ENCODE peak calls at places on chromosome 13, in ten cellular contexts. One of them, this sample, is unnamed.

GRCh38 chr13:89212186-89212585 is 1541.0 kb downstream of the SLITRK5 start:
- DNase-seq in aorta: no peak
- DNase-seq in progenitor cell of endocrine pancreas: no peak
- DNase-seq in RWPE1: no peak
- DNase-seq in endothelial cell: no peak
- DNase-seq in skeletal muscle cell: no peak
- DNase-seq in CD8-positive, alpha-beta T cell: no peak
- DNase-seq in NCI-H510A treated with DMSO at 0.1 percent for 48 hours: peak
- DNase-seq in foreskin keratinocyte: no peak
- DNase-seq in smooth muscle cell of the brain vasculature: no peak
- DNase-seq in this sample: no peak

GRCh38 chr13:100497394-100497793 is 91.2 kb downstream of the GGACT start:
- DNase-seq in aorta: no peak
- DNase-seq in progenitor cell of endocrine pancreas: no peak
- DNase-seq in RWPE1: no peak
- DNase-seq in endothelial cell: no peak
- DNase-seq in skeletal muscle cell: peak
- DNase-seq in CD8-positive, alpha-beta T cell: no peak
- DNase-seq in NCI-H510A treated with DMSO at 0.1 percent for 48 hours: no peak
- DNase-seq in foreskin keratinocyte: no peak
- DNase-seq in smooth muscle cell of the brain vasculature: no peak
- DNase-seq in this sample: no peak

GRCh38 chr13:23866420-23867026 is 22.7 kb downstream of the MIPEP start:
- DNase-seq in aorta: no peak
- DNase-seq in progenitor cell of endocrine pancreas: no peak
- DNase-seq in RWPE1: no peak
- DNase-seq in endothelial cell: no peak
- DNase-seq in skeletal muscle cell: no peak
- DNase-seq in CD8-positive, alpha-beta T cell: no peak
- DNase-seq in NCI-H510A treated with DMSO at 0.1 percent for 48 hours: no peak
- DNase-seq in foreskin keratinocyte: no peak
- DNase-seq in smooth muscle cell of the brain vasculature: no peak
- DNase-seq in this sample: no peak

GRCh38 chr13:39590466-39591036 is 12.4 kb downstream of the LHFPL6 start:
- DNase-seq in aorta: no peak
- DNase-seq in progenitor cell of endocrine pancreas: no peak
- DNase-seq in RWPE1: no peak
- DNase-seq in endothelial cell: no peak
- DNase-seq in skeletal muscle cell: no peak
- DNase-seq in CD8-positive, alpha-beta T cell: no peak
- DNase-seq in NCI-H510A treated with DMSO at 0.1 percent for 48 hours: no peak
- DNase-seq in foreskin keratinocyte: no peak
- DNase-seq in smooth muscle cell of the brain vasculature: no peak
- DNase-seq in this sample: no peak

GRCh38 chr13:48232420-48233096 is 448 bp upstream of the ITM2B start:
- DNase-seq in aorta: no peak
- DNase-seq in progenitor cell of endocrine pancreas: no peak
- DNase-seq in RWPE1: no peak
- DNase-seq in endothelial cell: no peak
- DNase-seq in skeletal muscle cell: no peak
- DNase-seq in CD8-positive, alpha-beta T cell: no peak
- DNase-seq in NCI-H510A treated with DMSO at 0.1 percent for 48 hours: no peak
- DNase-seq in foreskin keratinocyte: peak
- DNase-seq in smooth muscle cell of the brain vasculature: no peak
- DNase-seq in this sample: no peak

GRCh38 chr13:114087430-114087829 is 45.0 kb downstream of the RASA3 start:
- DNase-seq in aorta: no peak
- DNase-seq in progenitor cell of endocrine pancreas: no peak
- DNase-seq in RWPE1: no peak
- DNase-seq in endothelial cell: no peak
- DNase-seq in skeletal muscle cell: no peak
- DNase-seq in CD8-positive, alpha-beta T cell: peak
- DNase-seq in NCI-H510A treated with DMSO at 0.1 percent for 48 hours: no peak
- DNase-seq in foreskin keratinocyte: no peak
- DNase-seq in smooth muscle cell of the brain vasculature: no peak
- DNase-seq in this sample: peak

GRCh38 chr13:20547479-20547908 is 19.5 kb upstream of the IFT88 start:
- DNase-seq in aorta: no peak
- DNase-seq in progenitor cell of endocrine pancreas: no peak
- DNase-seq in RWPE1: no peak
- DNase-seq in endothelial cell: no peak
- DNase-seq in skeletal muscle cell: no peak
- DNase-seq in CD8-positive, alpha-beta T cell: no peak
- DNase-seq in NCI-H510A treated with DMSO at 0.1 percent for 48 hours: no peak
- DNase-seq in foreskin keratinocyte: no peak
- DNase-seq in smooth muscle cell of the brain vasculature: no peak
- DNase-seq in this sample: no peak

GRCh38 chr13:23771966-23772365 is 117.2 kb downstream of the MIPEP start:
- DNase-seq in aorta: no peak
- DNase-seq in progenitor cell of endocrine pancreas: no peak
- DNase-seq in RWPE1: peak
- DNase-seq in endothelial cell: no peak
- DNase-seq in skeletal muscle cell: no peak
- DNase-seq in CD8-positive, alpha-beta T cell: no peak
- DNase-seq in NCI-H510A treated with DMSO at 0.1 percent for 48 hours: no peak
- DNase-seq in foreskin keratinocyte: peak
- DNase-seq in smooth muscle cell of the brain vasculature: no peak
- DNase-seq in this sample: no peak

This sample was measured in posterior vena cava.